ENCODE peak calls at places on chromosomes 16 and 17, in nine cellular contexts. K is cardiac muscle cell; N is epithelial cell of esophagus; V is pancreas; H is GM23338; S is thoracic aorta; O is CD8-positive, alpha-beta T cell; P is IMR-90; C is esophagus muscularis mucosa. F is an unnamed sample.
A peak's percentile ranks its signal among the peaks of the same experiment; 100 is the strongest.

GRCh38 chr16:3431779-3432219 is 11.5 kb downstream of the ZNF597 start:
- DNase-seq in K (no peak), N (no peak), P (peak; percentile 31), S (no peak), C (no peak), O (peak; percentile 13), V (peak; percentile 62), H (no peak), F (peak; percentile 23)

GRCh38 chr17:28529012-28529400 is 22.9 kb downstream of the FOXN1 start:
- DNase-seq in K (no peak), H (no peak), C (no peak), N (no peak), O (no peak), P (no peak), S (no peak), V (no peak), F (no peak)

GRCh38 chr17:80364091-80364691 is 50.8 kb upstream of the ENDOV start:
- DNase-seq in H (peak; percentile 65), N (peak; percentile 80), O (no peak), V (peak; percentile 31), S (no peak), K (peak; percentile 33), P (no peak), C (no peak), F (no peak)

GRCh38 chr16:27402964-27403600 is 1.1 kb downstream of the IL21R start:
- DNase-seq in K (no peak), V (no peak), O (no peak), C (peak; percentile 57), P (no peak), S (no peak), H (no peak), N (no peak), F (peak; percentile 30)

GRCh38 chr17:55420776-55421178 is 858 bp downstream of the MMD start:
- DNase-seq in C (peak; percentile 93), P (no peak), H (peak; percentile 55), V (peak; percentile 32), N (no peak), S (no peak), O (no peak), K (peak; percentile 62), F (no peak)

GRCh38 chr16:89190150-89190958 is 10.0 kb downstream of the SLC22A31 start:
- DNase-seq in V (no peak), K (no peak), O (no peak), N (no peak), P (no peak), S (no peak), C (no peak), H (no peak), F (no peak)

GRCh38 chr17:7579001-7579838 is at the start of gene CD68:
- DNase-seq in N (peak; percentile 98), H (peak; percentile 73), S (peak; percentile 77), K (peak; percentile 35), C (peak; percentile 94), V (peak; percentile 73), P (peak; percentile 91), O (no peak), F (peak; percentile 82)

GRCh38 chr16:30430428-30430970 is 669 bp upstream of the DCTPP1 start:
- DNase-seq in K (no peak), V (no peak), O (no peak), N (no peak), P (no peak), C (no peak), S (no peak), H (no peak), F (no peak)

GRCh38 chr16:17474037-17474436 is 3.3 kb upstream of the XYLT1 start:
- DNase-seq in H (no peak), V (no peak), P (no peak), O (no peak), N (no peak), S (no peak), C (no peak), K (no peak), F (no peak)

GRCh38 chr16:23089111-23089510 is 60.1 kb downstream of the USP31 start:
- DNase-seq in V (no peak), S (no peak), P (no peak), H (no peak), N (no peak), O (no peak), C (peak; percentile 53), K (no peak), F (no peak)

GRCh38 chr17:79808763-79809529 is 12.1 kb upstream of the CBX8 start:
- DNase-seq in P (no peak), C (no peak), H (peak; percentile 80), K (no peak), V (peak; percentile 67), S (no peak), N (peak; percentile 84), O (no peak), F (no peak)

GRCh38 chr17:4808378-4808767 is 1.4 kb downstream of the PLD2 start:
- DNase-seq in K (no peak), S (no peak), V (peak; percentile 78), O (no peak), N (no peak), H (no peak), P (no peak), C (no peak), F (no peak)

GRCh38 chr17:56979091-56979480 is 1.2 kb downstream of the SCPEP1 start:
- DNase-seq in N (no peak), S (no peak), V (no peak), H (peak; percentile 46), C (no peak), P (no peak), K (no peak), O (no peak), F (no peak)
- H3K4me3 ChIP-seq in N (no peak overlapping the region), S (peak overlapping the region; percentile 93), V (no peak overlapping the region), H (peak overlapping the region; percentile 85), C (peak overlapping the region; percentile 75), P (no peak overlapping the region), K (no peak overlapping the region), O (no peak overlapping the region), F (peak overlapping the region; percentile 69)

DNA sequence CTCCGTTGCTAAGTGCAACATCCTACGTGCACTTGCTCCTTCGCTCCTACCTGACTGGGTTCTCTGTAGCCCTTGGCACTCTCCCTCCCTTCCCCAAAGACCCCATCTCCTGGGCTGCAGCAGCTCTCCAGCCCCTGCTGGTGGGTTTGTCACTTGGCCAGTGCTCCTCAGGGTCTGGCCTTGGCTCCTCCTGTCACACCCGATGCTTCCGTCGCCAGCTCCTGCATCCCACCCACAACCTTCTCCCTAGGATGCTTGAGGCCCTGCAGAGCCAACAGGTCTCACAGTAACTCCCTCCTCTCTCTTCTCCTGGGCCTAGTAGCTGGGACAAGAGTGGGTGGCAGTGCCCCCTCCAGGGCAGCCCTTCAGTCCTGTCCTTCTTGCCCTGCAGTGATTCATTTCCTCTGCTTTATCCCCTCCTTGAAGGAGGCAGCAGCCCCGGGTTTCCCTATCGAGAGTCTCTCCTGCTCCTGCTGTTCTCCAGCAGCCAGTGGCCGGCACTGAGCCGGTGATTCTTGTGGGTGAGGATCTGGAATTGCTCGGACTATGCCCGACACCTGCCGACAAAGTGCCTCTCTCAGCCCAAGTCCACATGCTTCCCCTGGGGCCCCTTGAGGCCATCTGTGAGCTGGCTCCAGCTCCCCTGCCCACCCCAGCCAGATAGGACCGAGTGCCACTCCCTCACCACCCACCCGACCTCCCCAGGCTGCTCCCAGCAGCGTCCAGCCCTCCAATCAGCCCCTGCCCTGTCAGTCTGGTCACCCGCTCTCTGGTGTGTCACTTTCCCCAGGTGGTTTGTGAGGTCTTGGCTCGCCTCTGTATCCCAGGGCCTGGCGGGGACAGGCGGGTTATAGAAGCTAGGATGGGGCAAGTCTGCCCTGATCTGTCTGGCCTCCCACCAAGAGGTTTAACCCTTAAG is 3.8 kb downstream of the LITAFD start:
- DNase-seq in N (peak; percentile 43), H (peak; percentile 60), O (no peak), K (peak; percentile 52), P (peak; percentile 51), C (no peak), S (no peak), V (no peak), F (peak; percentile 40)
- TF ChIP-seq CTCF in N (no peak), H (peak; percentile 17), O (no peak), K (peak; percentile 8), P (peak; percentile 19), C (no peak), S (no peak), V (no peak), F (peak; percentile 19)

GRCh38 chr16:73046484-73047214 is 1.3 kb downstream of the ZFHX3 start:
- DNase-seq in S (no peak), K (no peak), V (no peak), P (no peak), C (no peak), H (no peak), N (no peak), O (no peak), F (no peak)
- H3K4me3 ChIP-seq in S (peak overlapping the region; percentile 89), K (peak overlapping the region; percentile 91), V (no peak overlapping the region), P (no peak overlapping the region), C (peak overlapping the region; percentile 87), H (peak overlapping the region; percentile 68), N (no peak overlapping the region), O (no peak overlapping the region), F (peak overlapping the region; percentile 63)

GRCh38 chr17:40419559-40420331 is 2.0 kb upstream of the TOP2A start:
- DNase-seq in P (no peak), O (no peak), K (no peak), S (no peak), H (no peak), C (no peak), N (no peak), V (no peak), F (no peak)

GRCh38 chr17:40418428-40418706 is 671 bp upstream of the TOP2A start:
- DNase-seq in O (no peak), P (no peak), K (no peak), C (no peak), N (no peak), H (no peak), V (no peak), S (no peak), F (no peak)

GRCh38 chr17:40425741-40426140 is 8.0 kb upstream of the TOP2A start:
- DNase-seq in S (no peak), N (no peak), C (peak; percentile 82), V (no peak), K (no peak), P (no peak), O (no peak), H (no peak), F (no peak)

GRCh38 chr17:40427002-40427491 is 9.4 kb upstream of the TOP2A start:
- DNase-seq in V (no peak), S (no peak), K (no peak), C (peak; percentile 87), H (no peak), N (no peak), O (no peak), P (no peak), F (no peak)

DNA sequence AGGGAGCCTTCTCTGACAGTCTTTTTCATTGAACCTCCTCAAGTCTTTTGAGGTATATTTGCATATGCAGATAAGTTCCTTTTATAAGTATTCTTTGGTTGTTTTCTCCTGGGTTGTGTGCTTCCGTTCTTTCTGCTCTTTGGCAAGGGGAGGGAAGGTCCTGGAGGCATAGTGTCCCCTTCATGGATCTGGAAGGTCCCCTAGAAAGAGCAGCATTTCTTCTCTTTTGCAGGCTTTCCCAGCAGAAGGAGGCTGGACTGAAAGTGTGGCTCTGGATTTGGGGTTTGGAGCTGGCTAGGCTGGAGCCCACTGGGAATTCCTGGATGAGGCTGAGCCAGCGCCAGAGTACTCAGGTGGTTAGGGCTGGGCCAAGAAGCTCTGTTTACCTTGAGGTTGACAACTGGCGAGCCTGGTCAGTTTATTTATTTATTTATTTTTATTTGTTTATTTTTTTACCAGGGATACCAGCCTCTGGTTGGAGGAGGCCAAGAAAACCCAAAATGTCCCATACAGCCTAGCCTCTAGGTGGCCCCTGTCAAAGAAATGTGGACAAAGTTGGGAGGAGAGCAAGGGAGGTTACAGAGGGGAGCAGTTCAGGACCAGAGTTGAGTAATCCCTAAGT is 5.4 kb upstream of the TOP2A start:
- DNase-seq in V (no peak), S (no peak), C (peak; percentile 64), H (peak; percentile 83), N (no peak), O (no peak), K (no peak), P (no peak), F (no peak)
- TF ChIP-seq CTCF in V (no peak), S (no peak), C (no peak), H (no peak), N (no peak), O (no peak), K (no peak), P (no peak), F (no peak)